ENCODE peak calls at places on chromosomes 5 and 9, in nine cellular contexts. P is choroid plexus epithelial cell; H is upper lobe of right lung; J is nephron progenitor cell; D is CD8-positive, alpha-beta T cell; I is K562; Z is foreskin fibroblast; R is lung; G is body of pancreas. T is an unnamed sample.

GRCh38 chr5:19531374-19531952 is 456.5 kb downstream of the CDH18 start:
- DNase-seq in H (no peak), G (peak), P (no peak), R (no peak), J (no peak), Z (no peak), I (no peak), D (no peak), T (no peak)

GRCh38 chr5:159874308-159874707 is 42.0 kb upstream of the ADRA1B start:
- DNase-seq in G (no peak), I (no peak), P (peak), Z (peak), D (no peak), R (no peak), H (no peak), J (no peak), T (no peak)

GRCh38 chr5:148391422-148391821 is 7.7 kb downstream of the FBXO38 start:
- DNase-seq in J (no peak), G (no peak), P (peak), H (no peak), D (no peak), R (no peak), Z (no peak), I (no peak), T (no peak)

GRCh38 chr5:167271061-167271460 is 1020.4 kb upstream of the WWC1 start:
- DNase-seq in J (no peak), H (no peak), I (no peak), D (no peak), G (no peak), P (no peak), Z (no peak), R (no peak), T (no peak)

GRCh38 chr9:9054354-9054992 is 1254.9 kb upstream of the DMAC1 start:
- DNase-seq in I (no peak), D (no peak), P (no peak), G (no peak), Z (no peak), H (no peak), R (no peak), J (no peak), T (no peak)

GRCh38 chr5:115962239-115962564 is at the start of gene LVRN:
- DNase-seq in Z (no peak), P (no peak), R (no peak), G (no peak), I (no peak), J (no peak), H (no peak), D (no peak), T (no peak)

GRCh38 chr5:43037929-43038510 is 2.1 kb downstream of the ANXA2R start:
- DNase-seq in I (no peak), J (no peak), P (peak), G (no peak), D (peak), R (no peak), H (no peak), Z (no peak), T (no peak)

GRCh38 chr9:127096208-127096607 is 26.2 kb downstream of the ANGPTL2 start:
- DNase-seq in G (no peak), J (no peak), P (peak), H (no peak), D (no peak), Z (no peak), I (no peak), R (no peak), T (no peak)

GRCh38 chr9:94697972-94698581 is 28.4 kb upstream of the AOPEP start:
- DNase-seq in D (no peak), P (peak), I (no peak), Z (no peak), R (peak), G (no peak), H (no peak), J (peak), T (no peak)

GRCh38 chr9:15642369-15642962 is 89.6 kb downstream of the CCDC171 start:
- DNase-seq in H (no peak), D (no peak), J (no peak), I (peak), Z (no peak), P (peak), R (no peak), G (no peak), T (no peak)

GRCh38 chr5:54944364-54944763 is 41.0 kb downstream of the ESM1 start:
- DNase-seq in D (peak), P (peak), H (no peak), G (peak), I (peak), Z (peak), R (no peak), J (peak), T (peak)

GRCh38 chr9:76873821-76874220 is 32.1 kb downstream of the PRUNE2 start:
- DNase-seq in P (no peak), I (no peak), H (no peak), J (no peak), R (no peak), D (no peak), G (no peak), Z (no peak), T (no peak)

GRCh38 chr5:172707285-172708182 is 63.5 kb downstream of the DUSP1 start:
- DNase-seq in Z (peak), R (no peak), P (peak), I (peak), H (peak), J (peak), G (no peak), D (no peak), T (peak)

DNA sequence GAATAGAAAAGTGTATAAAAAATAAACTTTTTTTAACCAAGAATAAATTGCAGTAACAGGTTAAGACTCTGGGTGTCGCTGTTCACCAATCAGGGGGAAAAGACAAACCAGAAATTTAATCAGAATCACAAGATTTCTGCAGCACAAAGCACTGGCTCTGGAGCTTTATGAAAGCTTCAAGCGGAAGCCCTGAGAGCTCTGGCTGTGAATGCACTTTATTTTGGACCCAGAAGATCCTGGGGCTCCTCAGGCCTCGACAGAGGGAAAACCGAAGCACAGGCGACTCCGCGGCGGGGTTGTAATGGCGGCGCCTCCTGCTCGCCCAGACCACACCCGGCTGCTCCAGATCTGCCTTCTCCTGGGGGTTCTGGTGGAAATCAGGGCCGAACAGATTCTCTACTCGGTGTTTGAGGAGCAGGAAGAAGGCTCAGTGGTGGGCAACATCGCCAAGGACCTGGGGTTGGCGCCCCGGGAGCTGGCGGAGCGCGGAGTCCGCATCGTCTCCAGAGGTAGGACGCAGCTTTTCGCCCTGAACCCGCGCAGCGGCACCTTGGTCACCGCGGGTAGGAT is at the start of gene PCDHGA4:
- DNase-seq in J (no peak), Z (no peak), G (no peak), H (no peak), R (no peak), P (no peak), D (no peak), I (no peak), T (no peak)
- TF ChIP-seq CTCF in J (no peak), Z (peak), G (peak), H (peak), R (no peak), P (peak), D (peak), I (peak), T (peak)

DNA sequence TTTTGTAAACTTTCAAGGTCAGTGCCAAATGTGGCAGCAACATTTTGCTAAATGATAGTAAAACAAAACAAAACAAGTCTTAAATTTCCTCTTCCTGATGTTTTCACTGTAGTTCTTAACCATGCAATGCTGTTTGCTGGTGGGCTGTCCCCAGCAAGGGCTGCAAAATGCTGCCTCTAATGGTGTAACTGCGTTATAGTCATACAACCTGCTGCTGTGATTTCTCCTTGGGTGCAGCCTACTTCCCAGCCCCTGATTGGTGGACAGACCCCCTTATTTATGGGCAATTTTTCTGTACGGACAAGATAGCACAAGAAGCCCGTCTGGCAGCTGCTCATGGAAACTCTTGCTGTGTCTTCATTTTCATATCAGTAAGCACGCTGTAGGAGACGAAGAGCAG is 26.6 kb upstream of the PIP5K1B start:
- DNase-seq in Z (no peak), H (no peak), I (peak), D (no peak), J (peak), G (no peak), P (peak), R (no peak), T (peak)
- TF ChIP-seq CTCF in Z (no peak), H (peak), I (peak), D (no peak), J (peak), G (no peak), P (no peak), R (no peak), T (no peak)

DNA sequence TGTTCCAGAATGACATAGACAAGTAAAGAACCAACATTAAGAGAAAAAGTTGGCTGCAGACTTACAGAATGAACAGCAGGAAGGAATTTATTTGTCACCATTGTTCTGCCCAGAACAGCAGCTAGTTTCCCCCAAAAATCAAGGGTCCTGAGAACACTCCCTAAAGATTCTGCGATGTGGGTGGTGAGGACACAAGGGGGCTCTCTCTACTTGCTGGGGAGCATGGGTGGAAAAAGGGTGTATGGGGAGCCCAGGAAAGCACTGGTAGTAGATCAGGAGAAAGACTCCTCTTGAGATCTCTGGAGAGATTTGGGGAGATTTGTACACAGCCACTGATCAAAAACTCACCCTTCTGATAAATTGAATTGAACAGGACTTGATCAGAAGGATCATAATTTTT is 316.5 kb downstream of the KCTD16 start:
- DNase-seq in J (no peak), P (no peak), I (no peak), R (no peak), D (no peak), H (no peak), G (no peak), Z (no peak), T (no peak)
- TF ChIP-seq CTCF in J (no peak), P (peak), I (no peak), R (no peak), D (no peak), H (no peak), G (no peak), Z (no peak), T (no peak)

GRCh38 chr9:87227456-87227855 is 270.2 kb upstream of the DAPK1 start:
- DNase-seq in Z (no peak), D (no peak), G (no peak), J (no peak), H (no peak), P (peak), R (no peak), I (no peak), T (no peak)
- TF ChIP-seq CTCF in Z (no peak), D (no peak), G (no peak), J (no peak), H (no peak), P (no peak), R (no peak), I (no peak), T (no peak)

GRCh38 chr5:163913548-163913947 is 408.1 kb downstream of the MAT2B start:
- DNase-seq in R (no peak), P (peak), Z (no peak), J (no peak), H (no peak), I (no peak), G (no peak), D (no peak), T (no peak)
- TF ChIP-seq CTCF in R (no peak), P (peak), Z (no peak), J (no peak), H (no peak), I (no peak), G (no peak), D (no peak), T (no peak)

GRCh38 chr9:137318976-137319375 is 16.9 kb upstream of the NRARP start:
- DNase-seq in H (no peak), P (no peak), D (no peak), Z (peak), I (peak), R (no peak), G (peak), J (peak), T (peak)
- TF ChIP-seq CTCF in H (peak), P (peak), D (no peak), Z (peak), I (peak), R (peak), G (no peak), J (peak), T (no peak)

DNA sequence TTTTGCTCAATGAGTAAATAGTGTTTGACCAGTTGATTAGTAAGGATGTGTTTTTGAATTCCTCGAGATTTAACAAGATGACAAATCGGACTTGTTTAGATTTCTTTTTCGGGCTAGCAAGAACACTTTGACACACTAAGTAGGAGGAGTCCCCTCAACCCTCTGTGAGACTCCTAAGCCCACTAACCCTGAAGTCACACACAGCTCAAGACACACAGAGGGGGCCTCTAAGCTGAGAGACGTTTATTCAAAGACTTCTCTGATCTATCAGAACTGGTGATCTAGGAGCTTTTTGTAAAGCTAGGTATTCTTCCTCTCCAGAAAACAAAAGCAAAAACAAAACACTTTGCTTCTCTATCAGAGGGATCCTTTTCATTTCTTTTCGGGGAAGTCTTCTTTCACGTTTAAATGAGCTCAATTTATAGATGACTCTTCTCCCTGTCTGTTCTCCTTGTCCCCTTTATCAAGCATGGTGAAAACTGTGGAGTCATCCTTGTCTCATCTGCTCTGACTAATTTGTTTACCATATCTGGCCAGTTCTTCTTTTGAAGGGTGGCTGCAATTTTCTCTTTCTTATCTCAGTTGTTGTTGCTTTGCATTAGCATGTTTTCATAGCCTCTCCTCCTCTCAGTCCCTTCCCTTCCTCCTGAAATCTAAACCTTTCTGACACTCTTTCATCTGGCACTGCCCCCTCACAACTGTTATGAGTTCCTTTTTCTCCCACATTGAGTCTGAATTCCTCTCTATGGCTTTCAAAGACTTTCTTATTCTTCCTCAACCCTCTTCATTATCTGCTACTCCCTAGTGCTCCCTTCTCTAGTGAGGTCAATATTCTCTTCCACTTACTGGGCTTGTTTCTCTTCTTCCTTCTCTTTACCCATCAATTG is 68.5 kb upstream of the RAI14 start:
- DNase-seq in R (no peak), G (no peak), H (no peak), P (peak), I (peak), D (no peak), Z (peak), J (no peak), T (no peak)
- TF ChIP-seq CTCF in R (no peak), G (no peak), H (no peak), P (no peak), I (no peak), D (no peak), Z (no peak), J (no peak), T (no peak)

GRCh38 chr5:74035521-74035937 is 409.5 kb downstream of the ARHGEF28 start:
- DNase-seq in Z (peak), J (peak), G (no peak), H (no peak), I (peak), R (peak), P (peak), D (no peak), T (peak)
- TF ChIP-seq CTCF in Z (peak), J (peak), G (no peak), H (peak), I (peak), R (peak), P (peak), D (no peak), T (peak)

DNA sequence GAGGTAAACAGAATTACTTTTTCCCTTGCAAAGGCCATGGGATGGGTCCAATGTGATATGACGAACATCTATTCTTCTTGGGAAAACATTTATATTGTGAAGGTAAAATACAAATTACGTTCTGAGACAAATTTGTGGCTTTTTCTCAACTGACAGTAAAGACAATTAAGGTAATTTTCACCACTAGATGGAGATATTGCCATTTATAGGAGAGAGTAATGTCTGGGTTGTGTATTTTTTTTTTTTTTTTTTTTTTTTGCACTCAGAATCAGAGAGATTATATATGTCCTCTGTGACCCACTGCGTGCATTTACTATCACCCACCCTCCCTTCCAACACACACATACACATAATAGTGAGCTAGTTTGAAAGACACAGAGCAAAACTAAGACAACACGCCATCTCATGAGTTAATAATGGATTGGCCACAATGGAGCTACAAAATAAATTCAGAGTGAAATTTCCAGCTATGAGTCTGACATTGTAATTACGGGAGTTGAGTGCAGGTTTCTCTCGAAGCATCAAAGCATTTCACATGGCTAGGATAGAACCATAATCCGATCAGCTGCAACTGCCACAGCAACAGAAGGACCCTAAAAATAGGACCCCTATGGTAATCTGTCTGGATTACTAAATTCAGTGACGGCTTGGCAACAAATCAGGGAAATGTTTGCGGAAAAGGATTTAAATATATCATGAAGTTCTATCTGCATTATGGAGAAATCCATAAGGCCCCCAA is 49.2 kb downstream of the ANXA1 start:
- DNase-seq in J (no peak), R (no peak), Z (no peak), G (no peak), P (peak), D (no peak), H (no peak), I (peak), T (no peak)
- TF ChIP-seq CTCF in J (peak), R (no peak), Z (peak), G (peak), P (peak), D (peak), H (peak), I (peak), T (peak)